ENCODE peak calls at places on chromosome 5, in seven cellular contexts. J, O, Z, A, M, B and L are unnamed samples.

GRCh38 chr5:96031811-96032261 is 70.2 kb upstream of the ELL2 start:
- DNase-seq in J (no peak), O (no peak), Z (no peak), A (no peak), M (no peak), B (no peak), L (no peak)

GRCh38 chr5:81579525-81579924 is 171.4 kb downstream of the SSBP2 start:
- DNase-seq in J (no peak), O (no peak), Z (no peak), A (no peak), M (no peak), B (no peak), L (no peak)

GRCh38 chr5:26321278-26321677 is 717.1 kb downstream of the CDH9 start:
- DNase-seq in J (no peak), O (no peak), Z (no peak), A (no peak), M (no peak), B (no peak), L (no peak)

GRCh38 chr5:73940747-73941146 is 314.8 kb downstream of the ARHGEF28 start:
- DNase-seq in J (no peak), O (no peak), Z (no peak), A (no peak), M (no peak), B (no peak), L (no peak)

GRCh38 chr5:135232958-135233357 is 166.1 kb downstream of the MACROH2A1 start:
- DNase-seq in J (no peak), O (peak; percentile 26), Z (no peak), A (peak; percentile 25), M (no peak), B (no peak), L (no peak)

GRCh38 chr5:132489871-132490483 is 596 bp downstream of the IRF1 start:
- DNase-seq in J (peak; percentile 69), O (peak; percentile 75), Z (no peak), A (peak; percentile 68), M (peak; percentile 67), B (peak; percentile 58), L (no peak)

GRCh38 chr5:96195053-96195452 is 233.4 kb upstream of the ELL2 start:
- DNase-seq in J (no peak), O (no peak), Z (no peak), A (no peak), M (no peak), B (no peak), L (no peak)

GRCh38 chr5:140298183-140298601 is 4.7 kb downstream of the PFDN1 start:
- DNase-seq in J (no peak), O (no peak), Z (no peak), A (no peak), M (no peak), B (no peak), L (no peak)

GRCh38 chr5:34587355-34588241 is 68.5 kb upstream of the RAI14 start:
- DNase-seq in J (no peak), O (no peak), Z (no peak), A (no peak), M (no peak), B (no peak), L (no peak)

GRCh38 chr5:176583076-176583475 is 26.9 kb downstream of the GPRIN1 start:
- DNase-seq in J (no peak), O (no peak), Z (no peak), A (no peak), M (no peak), B (no peak), L (no peak)

GRCh38 chr5:164010900-164011299 is 505.5 kb downstream of the MAT2B start:
- DNase-seq in J (no peak), O (no peak), Z (no peak), A (no peak), M (no peak), B (no peak), L (no peak)

GRCh38 chr5:14383923-14384322 is 197.7 kb upstream of the OTULINL start:
- DNase-seq in J (no peak), O (no peak), Z (no peak), A (no peak), M (no peak), B (no peak), L (no peak)

GRCh38 chr5:31987985-31988710 is 186.0 kb downstream of the GOLPH3 start:
- DNase-seq in J (no peak), O (no peak), Z (no peak), A (no peak), M (no peak), B (no peak), L (no peak)

GRCh38 chr5:91027316-91027937 is 355.7 kb downstream of the ARRDC3 start:
- DNase-seq in J (no peak), O (no peak), Z (peak; percentile 13), A (no peak), M (no peak), B (no peak), L (no peak)

GRCh38 chr5:39616131-39616530 is 191.4 kb upstream of the DAB2 start:
- DNase-seq in J (peak; percentile 66), O (no peak), Z (no peak), A (no peak), M (no peak), B (no peak), L (no peak)

GRCh38 chr5:179211076-179211475 is 134.2 kb downstream of the ADAMTS2 start:
- DNase-seq in J (no peak), O (no peak), Z (no peak), A (no peak), M (no peak), B (no peak), L (no peak)

GRCh38 chr5:172778223-172778814 is 7.3 kb upstream of the DUSP1 start:
- DNase-seq in J (peak; percentile 70), O (peak; percentile 49), Z (no peak), A (no peak), M (no peak), B (no peak), L (no peak)

GRCh38 chr5:132734687-132735086 is 2.7 kb downstream of the KIF3A start:
- DNase-seq in J (no peak), O (no peak), Z (no peak), A (no peak), M (no peak), B (no peak), L (no peak)

GRCh38 chr5:59491944-59492343 is 401.6 kb downstream of the PDE4D start:
- DNase-seq in J (no peak), O (no peak), Z (no peak), A (no peak), M (no peak), B (no peak), L (no peak)

GRCh38 chr5:174223355-174223754 is 177.8 kb downstream of the NSG2 start:
- DNase-seq in J (no peak), O (no peak), Z (no peak), A (no peak), M (no peak), B (no peak), L (no peak)

GRCh38 chr5:98492258-98492657 is 281.2 kb upstream of the RGMB start:
- DNase-seq in J (no peak), O (no peak), Z (no peak), A (no peak), M (no peak), B (no peak), L (no peak)

GRCh38 chr5:98483301-98483700 is 290.2 kb upstream of the RGMB start:
- DNase-seq in J (no peak), O (no peak), Z (no peak), A (no peak), M (no peak), B (no peak), L (no peak)

GRCh38 chr5:98490348-98490747 is 283.1 kb upstream of the RGMB start:
- DNase-seq in J (no peak), O (no peak), Z (no peak), A (no peak), M (no peak), B (no peak), L (no peak)

DNA sequence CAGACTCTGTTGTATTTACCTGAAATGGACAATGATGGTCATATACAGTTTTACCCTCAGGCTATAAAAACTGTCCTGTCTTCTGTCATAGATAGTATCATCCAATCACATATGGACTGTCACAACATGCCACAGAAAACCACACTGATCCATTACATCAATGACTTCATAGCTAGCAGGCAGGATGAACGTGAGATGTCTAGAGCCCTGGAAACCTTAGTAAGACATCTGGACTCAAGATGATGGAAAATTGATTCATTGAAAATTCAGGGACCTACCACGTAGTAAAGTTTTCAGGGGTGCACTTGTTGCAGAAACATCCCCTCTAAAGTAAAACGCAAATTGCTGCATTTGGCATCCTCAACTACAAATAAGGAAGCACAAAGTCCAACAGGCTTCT is 284.4 kb upstream of the RGMB start:
- DNase-seq in J (no peak), O (no peak), Z (no peak), A (no peak), M (no peak), B (no peak), L (no peak)
- H3K9me3 ChIP-seq in J (no peaks in the 10 kb centered on the region), O (no peaks in the 10 kb centered on the region), Z (no peaks in the 10 kb centered on the region), A (peaks cover 16% of the 10 kb centered on the region), M (no peaks in the 10 kb centered on the region), B (no peaks in the 10 kb centered on the region), L (no peaks in the 10 kb centered on the region)

DNA sequence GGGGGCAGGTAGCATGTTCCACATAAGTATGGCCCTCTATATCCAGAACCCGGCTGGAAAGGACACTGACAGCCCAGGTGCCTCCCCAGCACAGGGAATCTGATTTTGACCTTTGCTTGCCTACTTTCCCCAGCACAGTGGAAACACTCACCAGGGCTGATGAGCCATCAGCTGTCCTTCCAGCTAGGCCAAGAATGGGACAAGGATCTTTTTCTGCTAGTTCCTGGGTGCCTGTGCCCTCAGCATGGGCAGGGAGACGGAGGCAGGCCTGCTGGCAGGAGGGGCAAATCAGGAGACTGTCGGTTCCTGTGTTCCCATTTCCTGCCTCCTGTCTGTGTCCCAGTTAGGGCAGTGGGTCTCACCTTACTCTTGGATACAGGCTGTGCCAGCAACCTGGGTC is 1.1 kb downstream of the CYFIP2 start:
- DNase-seq in J (no peak), O (no peak), Z (no peak), A (no peak), M (no peak), B (no peak), L (no peak)
- H3K4me3 ChIP-seq in J (no peak overlapping the region), O (no peak overlapping the region), Z (no peak overlapping the region), A (peak overlapping the region; percentile 82), M (peak overlapping the region; percentile 89), B (no peak overlapping the region), L (peak overlapping the region; percentile 83)

GRCh38 chr5:579746-580366 is 32.3 kb upstream of the CEP72 start:
- DNase-seq in J (no peak), O (no peak), Z (no peak), A (no peak), M (peak; percentile 3), B (no peak), L (no peak)

GRCh38 chr5:581266-581665 is 30.9 kb upstream of the CEP72 start:
- DNase-seq in J (no peak), O (no peak), Z (no peak), A (no peak), M (no peak), B (no peak), L (no peak)

GRCh38 chr5:581941-582340 is 30.2 kb upstream of the CEP72 start:
- DNase-seq in J (no peak), O (no peak), Z (no peak), A (no peak), M (peak; percentile 3), B (no peak), L (no peak)

GRCh38 chr5:579211-579610 is 32.9 kb upstream of the CEP72 start:
- DNase-seq in J (no peak), O (no peak), Z (no peak), A (no peak), M (peak; percentile 10), B (no peak), L (no peak)

GRCh38 chr5:580436-580835 is 31.7 kb upstream of the CEP72 start:
- DNase-seq in J (no peak), O (no peak), Z (no peak), A (no peak), M (peak; percentile 9), B (no peak), L (no peak)
- H3K9me3 ChIP-seq in J (peaks cover 4% of the 10 kb centered on the region), O (no peaks in the 10 kb centered on the region), Z (peaks cover 10% of the 10 kb centered on the region), A (peaks cover 34% of the 10 kb centered on the region), M (no peaks in the 10 kb centered on the region), B (no peaks in the 10 kb centered on the region), L (no peaks in the 10 kb centered on the region)

GRCh38 chr5:63255609-63256008 is 677.0 kb downstream of the LRRC70 start:
- DNase-seq in J (no peak), O (no peak), Z (no peak), A (no peak), M (no peak), B (no peak), L (no peak)
- H3K4me3 ChIP-seq in J (no peak overlapping the region), O (no peak overlapping the region), Z (no peak overlapping the region), A (no peak overlapping the region), M (no peak overlapping the region), B (no peak overlapping the region), L (no peak overlapping the region)